ENCODE peak calls at places on chromosomes 6 and 20, in ten cellular contexts. One of them, this sample, is unnamed.

GRCh38 chr6:99612551-99613397 is 6.1 kb downstream of the PRDM13 start:
- DNase-seq in mammary epithelial cell: no peak
- DNase-seq in aorta: no peak
- DNase-seq in left ventricle myocardium inferior: no peak
- DNase-seq in colonic mucosa: no peak
- DNase-seq in CD4-positive, alpha-beta memory T cell: no peak
- DNase-seq in spleen: no peak
- DNase-seq in kidney: no peak
- DNase-seq in epithelial cell of prostate: no peak
- DNase-seq in psoas muscle: peak
- DNase-seq in this sample: no peak

GRCh38 chr6:155372256-155372655 is 58.0 kb upstream of the TFB1M start:
- DNase-seq in mammary epithelial cell: no peak
- DNase-seq in aorta: no peak
- DNase-seq in left ventricle myocardium inferior: no peak
- DNase-seq in colonic mucosa: no peak
- DNase-seq in CD4-positive, alpha-beta memory T cell: no peak
- DNase-seq in spleen: no peak
- DNase-seq in kidney: no peak
- DNase-seq in epithelial cell of prostate: no peak
- DNase-seq in psoas muscle: no peak
- DNase-seq in this sample: no peak

GRCh38 chr6:133549252-133549925 is 308.2 kb downstream of the EYA4 start:
- DNase-seq in mammary epithelial cell: no peak
- DNase-seq in aorta: no peak
- DNase-seq in left ventricle myocardium inferior: no peak
- DNase-seq in colonic mucosa: no peak
- DNase-seq in CD4-positive, alpha-beta memory T cell: no peak
- DNase-seq in spleen: no peak
- DNase-seq in kidney: no peak
- DNase-seq in epithelial cell of prostate: no peak
- DNase-seq in psoas muscle: no peak
- DNase-seq in this sample: no peak

GRCh38 chr6:162053084-162053483 is 674.5 kb downstream of the PRKN start:
- DNase-seq in mammary epithelial cell: no peak
- DNase-seq in aorta: no peak
- DNase-seq in left ventricle myocardium inferior: no peak
- DNase-seq in colonic mucosa: no peak
- DNase-seq in CD4-positive, alpha-beta memory T cell: no peak
- DNase-seq in spleen: no peak
- DNase-seq in kidney: no peak
- DNase-seq in epithelial cell of prostate: no peak
- DNase-seq in psoas muscle: no peak
- DNase-seq in this sample: no peak

GRCh38 chr6:143007626-143008025 is 53.1 kb upstream of the AIG1 start:
- DNase-seq in mammary epithelial cell: no peak
- DNase-seq in aorta: no peak
- DNase-seq in left ventricle myocardium inferior: no peak
- DNase-seq in colonic mucosa: no peak
- DNase-seq in CD4-positive, alpha-beta memory T cell: no peak
- DNase-seq in spleen: no peak
- DNase-seq in kidney: no peak
- DNase-seq in epithelial cell of prostate: no peak
- DNase-seq in psoas muscle: no peak
- DNase-seq in this sample: no peak

GRCh38 chr20:50953196-50953595 is 5.1 kb downstream of the DPM1 start:
- DNase-seq in mammary epithelial cell: no peak
- DNase-seq in aorta: no peak
- DNase-seq in left ventricle myocardium inferior: no peak
- DNase-seq in colonic mucosa: no peak
- DNase-seq in CD4-positive, alpha-beta memory T cell: no peak
- DNase-seq in spleen: no peak
- DNase-seq in kidney: no peak
- DNase-seq in epithelial cell of prostate: no peak
- DNase-seq in psoas muscle: no peak
- DNase-seq in this sample: no peak

GRCh38 chr6:139037490-139037889 is 8.9 kb downstream of the ABRACL start:
- DNase-seq in mammary epithelial cell: no peak
- DNase-seq in aorta: no peak
- DNase-seq in left ventricle myocardium inferior: no peak
- DNase-seq in colonic mucosa: no peak
- DNase-seq in CD4-positive, alpha-beta memory T cell: no peak
- DNase-seq in spleen: no peak
- DNase-seq in kidney: no peak
- DNase-seq in epithelial cell of prostate: no peak
- DNase-seq in psoas muscle: no peak
- DNase-seq in this sample: no peak

GRCh38 chr6:17224056-17224455 is 57.1 kb upstream of the RBM24 start:
- DNase-seq in mammary epithelial cell: no peak
- DNase-seq in aorta: no peak
- DNase-seq in left ventricle myocardium inferior: no peak
- DNase-seq in colonic mucosa: no peak
- DNase-seq in CD4-positive, alpha-beta memory T cell: no peak
- DNase-seq in spleen: no peak
- DNase-seq in kidney: no peak
- DNase-seq in epithelial cell of prostate: no peak
- DNase-seq in psoas muscle: no peak
- DNase-seq in this sample: no peak

GRCh38 chr6:156720739-156721714 is 56.2 kb upstream of the ARID1B start:
- DNase-seq in mammary epithelial cell: peak
- DNase-seq in aorta: no peak
- DNase-seq in left ventricle myocardium inferior: no peak
- DNase-seq in colonic mucosa: peak
- DNase-seq in CD4-positive, alpha-beta memory T cell: no peak
- DNase-seq in spleen: no peak
- DNase-seq in kidney: no peak
- DNase-seq in epithelial cell of prostate: no peak
- DNase-seq in psoas muscle: no peak
- DNase-seq in this sample: no peak

GRCh38 chr6:110485461-110485860 is 9.0 kb upstream of the SLC22A16 start:
- DNase-seq in mammary epithelial cell: no peak
- DNase-seq in aorta: no peak
- DNase-seq in left ventricle myocardium inferior: no peak
- DNase-seq in colonic mucosa: no peak
- DNase-seq in CD4-positive, alpha-beta memory T cell: no peak
- DNase-seq in spleen: no peak
- DNase-seq in kidney: no peak
- DNase-seq in epithelial cell of prostate: no peak
- DNase-seq in psoas muscle: no peak
- DNase-seq in this sample: no peak

GRCh38 chr6:37110455-37111155 is 59.3 kb upstream of the PIM1 start:
- DNase-seq in mammary epithelial cell: no peak
- DNase-seq in aorta: no peak
- DNase-seq in left ventricle myocardium inferior: no peak
- DNase-seq in colonic mucosa: no peak
- DNase-seq in CD4-positive, alpha-beta memory T cell: no peak
- DNase-seq in spleen: no peak
- DNase-seq in kidney: no peak
- DNase-seq in epithelial cell of prostate: no peak
- DNase-seq in psoas muscle: no peak
- DNase-seq in this sample: no peak

GRCh38 chr6:26043389-26044139 is 43.7 kb upstream of the HFE start:
- DNase-seq in mammary epithelial cell: peak
- DNase-seq in aorta: peak
- DNase-seq in left ventricle myocardium inferior: peak
- DNase-seq in colonic mucosa: peak
- DNase-seq in CD4-positive, alpha-beta memory T cell: peak
- DNase-seq in spleen: peak
- DNase-seq in kidney: peak
- DNase-seq in epithelial cell of prostate: peak
- DNase-seq in psoas muscle: peak
- DNase-seq in this sample: peak

GRCh38 chr6:26041946-26042345 is 45.3 kb upstream of the HFE start:
- DNase-seq in mammary epithelial cell: no peak
- DNase-seq in aorta: no peak
- DNase-seq in left ventricle myocardium inferior: no peak
- DNase-seq in colonic mucosa: no peak
- DNase-seq in CD4-positive, alpha-beta memory T cell: no peak
- DNase-seq in spleen: no peak
- DNase-seq in kidney: no peak
- DNase-seq in epithelial cell of prostate: no peak
- DNase-seq in psoas muscle: no peak
- DNase-seq in this sample: no peak

GRCh38 chr6:26045939-26046368 is 41.3 kb upstream of the HFE start:
- DNase-seq in mammary epithelial cell: peak
- DNase-seq in aorta: no peak
- DNase-seq in left ventricle myocardium inferior: no peak
- DNase-seq in colonic mucosa: no peak
- DNase-seq in CD4-positive, alpha-beta memory T cell: no peak
- DNase-seq in spleen: no peak
- DNase-seq in kidney: no peak
- DNase-seq in epithelial cell of prostate: no peak
- DNase-seq in psoas muscle: no peak
- DNase-seq in this sample: no peak

GRCh38 chr6:26045046-26045938 is 41.9 kb upstream of the HFE start:
- DNase-seq in mammary epithelial cell: peak
- DNase-seq in aorta: peak
- DNase-seq in left ventricle myocardium inferior: peak
- DNase-seq in colonic mucosa: peak
- DNase-seq in CD4-positive, alpha-beta memory T cell: peak
- DNase-seq in spleen: peak
- DNase-seq in kidney: peak
- DNase-seq in epithelial cell of prostate: no peak
- DNase-seq in psoas muscle: peak
- DNase-seq in this sample: peak

DNA sequence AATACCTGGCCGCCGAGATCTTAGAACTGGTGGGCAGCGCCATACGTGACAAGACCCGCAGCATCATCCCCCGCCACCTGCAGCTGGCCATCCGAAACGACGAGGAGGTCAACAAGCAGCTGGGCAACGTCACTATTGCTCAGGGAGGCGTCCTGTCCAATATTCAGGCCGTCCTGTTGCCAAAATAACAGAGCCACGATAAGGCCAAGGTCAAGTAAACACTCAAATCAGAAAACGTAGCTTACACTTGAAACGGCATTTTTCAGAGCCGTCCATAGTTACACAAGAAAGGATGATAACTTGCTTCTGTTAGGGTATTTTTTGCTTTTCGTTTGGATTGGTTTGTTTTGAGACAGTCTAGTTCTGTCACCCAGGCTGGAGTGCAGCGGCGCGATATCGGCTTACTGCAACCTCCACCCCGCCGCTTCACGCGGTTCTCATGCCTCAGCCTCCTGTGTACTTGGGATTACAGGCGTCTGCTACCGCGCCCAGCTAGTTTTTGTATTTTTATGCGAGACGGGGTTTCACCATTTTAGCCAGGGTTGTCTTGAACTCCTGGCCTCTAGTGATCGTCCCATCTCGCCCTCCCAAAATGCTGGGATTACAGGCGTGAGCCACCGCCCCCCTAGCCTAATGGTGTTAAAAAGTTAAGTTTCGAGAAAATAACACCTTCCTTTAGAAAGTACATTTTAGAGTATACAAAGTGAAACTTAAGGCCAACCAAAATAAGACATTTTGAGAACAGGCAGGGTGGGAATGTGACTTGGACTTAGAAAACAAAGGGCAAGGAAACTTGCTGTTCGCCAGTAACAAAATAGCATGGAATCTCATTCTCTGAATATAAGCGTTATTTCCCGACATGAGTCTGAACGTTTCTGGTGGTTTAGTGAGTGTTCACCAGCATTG is 42.8 kb upstream of the HFE start:
- DNase-seq in mammary epithelial cell: no peak
- DNase-seq in aorta: peak
- DNase-seq in left ventricle myocardium inferior: peak
- DNase-seq in colonic mucosa: peak
- DNase-seq in CD4-positive, alpha-beta memory T cell: peak
- DNase-seq in spleen: peak
- DNase-seq in kidney: peak
- DNase-seq in epithelial cell of prostate: no peak
- DNase-seq in psoas muscle: peak
- DNase-seq in this sample: no peak
- H3K27ac ChIP-seq in mammary epithelial cell: peak
- H3K27ac ChIP-seq in aorta: peak
- H3K27ac ChIP-seq in left ventricle myocardium inferior: peak
- H3K27ac ChIP-seq in colonic mucosa: peak
- H3K27ac ChIP-seq in CD4-positive, alpha-beta memory T cell: peak
- H3K27ac ChIP-seq in spleen: peak
- H3K27ac ChIP-seq in kidney: peak
- H3K27ac ChIP-seq in epithelial cell of prostate: peak
- H3K27ac ChIP-seq in psoas muscle: peak
- H3K27ac ChIP-seq in this sample: peak

DNA sequence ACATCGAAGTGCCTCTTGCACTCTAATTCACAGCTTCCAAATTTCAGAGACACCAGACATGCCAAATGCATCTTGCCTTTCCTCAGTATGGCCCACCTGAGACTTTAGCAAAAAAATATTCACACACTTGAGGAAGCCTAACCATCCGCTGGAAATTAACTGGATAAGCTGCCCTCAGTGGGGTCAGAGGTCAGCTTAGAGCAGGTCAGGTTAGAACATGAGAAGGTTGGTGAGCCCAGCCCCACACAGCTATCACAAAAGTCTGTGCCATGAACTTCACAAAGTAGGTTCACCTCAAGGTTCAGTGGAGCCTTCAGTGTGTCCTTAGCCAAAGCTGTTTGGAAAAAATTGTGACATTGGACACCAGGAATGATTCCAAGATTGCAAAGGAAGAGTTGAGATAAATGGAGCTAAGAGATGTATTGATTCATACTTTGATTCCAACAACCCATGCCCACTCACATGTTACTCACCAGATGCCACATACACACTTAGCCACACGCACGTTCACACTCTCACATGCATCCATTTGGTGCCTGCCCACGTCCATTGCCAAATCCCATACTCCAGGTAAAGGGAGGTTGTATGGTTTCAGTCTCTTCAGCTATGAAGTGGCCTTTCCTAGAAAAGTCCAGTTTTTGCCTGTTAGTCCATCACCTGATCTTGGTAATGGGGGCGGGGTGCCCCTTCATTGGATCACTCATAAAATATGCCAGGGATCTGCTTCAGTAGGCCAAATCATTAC is 11.1 kb downstream of the BAK1 start:
- DNase-seq in mammary epithelial cell: no peak
- DNase-seq in aorta: no peak
- DNase-seq in left ventricle myocardium inferior: no peak
- DNase-seq in colonic mucosa: no peak
- DNase-seq in CD4-positive, alpha-beta memory T cell: no peak
- DNase-seq in spleen: no peak
- DNase-seq in kidney: no peak
- DNase-seq in epithelial cell of prostate: no peak
- DNase-seq in psoas muscle: no peak
- DNase-seq in this sample: no peak
- H3K27ac ChIP-seq in mammary epithelial cell: no peak
- H3K27ac ChIP-seq in aorta: no peak
- H3K27ac ChIP-seq in left ventricle myocardium inferior: no peak
- H3K27ac ChIP-seq in colonic mucosa: no peak
- H3K27ac ChIP-seq in CD4-positive, alpha-beta memory T cell: peak
- H3K27ac ChIP-seq in spleen: no peak
- H3K27ac ChIP-seq in kidney: no peak
- H3K27ac ChIP-seq in epithelial cell of prostate: no peak
- H3K27ac ChIP-seq in psoas muscle: no peak
- H3K27ac ChIP-seq in this sample: no peak

GRCh38 chr6:31742894-31743293 is 3.1 kb downstream of the MSH5 start:
- DNase-seq in mammary epithelial cell: no peak
- DNase-seq in aorta: no peak
- DNase-seq in left ventricle myocardium inferior: no peak
- DNase-seq in colonic mucosa: no peak
- DNase-seq in CD4-positive, alpha-beta memory T cell: no peak
- DNase-seq in spleen: no peak
- DNase-seq in kidney: no peak
- DNase-seq in epithelial cell of prostate: no peak
- DNase-seq in psoas muscle: no peak
- DNase-seq in this sample: no peak
- H3K27ac ChIP-seq in mammary epithelial cell: no peak
- H3K27ac ChIP-seq in aorta: no peak
- H3K27ac ChIP-seq in left ventricle myocardium inferior: no peak
- H3K27ac ChIP-seq in colonic mucosa: no peak
- H3K27ac ChIP-seq in CD4-positive, alpha-beta memory T cell: no peak
- H3K27ac ChIP-seq in spleen: no peak
- H3K27ac ChIP-seq in kidney: no peak
- H3K27ac ChIP-seq in epithelial cell of prostate: no peak
- H3K27ac ChIP-seq in psoas muscle: no peak
- H3K27ac ChIP-seq in this sample: no peak

GRCh38 chr20:31685853-31686641 is 36.6 kb downstream of the BCL2L1 start:
- DNase-seq in mammary epithelial cell: no peak
- DNase-seq in aorta: no peak
- DNase-seq in left ventricle myocardium inferior: no peak
- DNase-seq in colonic mucosa: no peak
- DNase-seq in CD4-positive, alpha-beta memory T cell: no peak
- DNase-seq in spleen: no peak
- DNase-seq in kidney: no peak
- DNase-seq in epithelial cell of prostate: no peak
- DNase-seq in psoas muscle: no peak
- DNase-seq in this sample: no peak
- H3K27ac ChIP-seq in mammary epithelial cell: no peak
- H3K27ac ChIP-seq in aorta: peak
- H3K27ac ChIP-seq in left ventricle myocardium inferior: peak
- H3K27ac ChIP-seq in colonic mucosa: no peak
- H3K27ac ChIP-seq in CD4-positive, alpha-beta memory T cell: no peak
- H3K27ac ChIP-seq in spleen: peak
- H3K27ac ChIP-seq in kidney: peak
- H3K27ac ChIP-seq in epithelial cell of prostate: peak
- H3K27ac ChIP-seq in psoas muscle: no peak
- H3K27ac ChIP-seq in this sample: peak